ENCODE peak calls at places on chromosomes 11 and 22, in nine cellular contexts. Y is HCT116, P is heart left ventricle, E is right lobe of liver, D is body of pancreas, T is prostate gland, V is transverse colon, H is ovary, X is adrenal gland. N is an unnamed sample.

GRCh38 chr11:44788536-44789227 is 61.9 kb downstream of the TSPAN18 start:
- DNase-seq in Y (no peak), P (no peak), E (no peak), D (no peak), T (no peak), V (no peak), H (no peak), X (no peak), N (no peak)

GRCh38 chr11:59573216-59573615 is 42.4 kb downstream of the OSBP start:
- DNase-seq in Y (no peak), P (no peak), E (no peak), D (no peak), T (no peak), V (no peak), H (no peak), X (peak; percentile 54), N (no peak)

GRCh38 chr11:75896843-75897419 is 81.9 kb downstream of the UVRAG start:
- DNase-seq in Y (peak; percentile 12), P (no peak), E (no peak), D (no peak), T (no peak), V (no peak), H (no peak), X (no peak), N (no peak)

GRCh38 chr11:31050061-31050790 is 319.3 kb downstream of the DCDC1 start:
- DNase-seq in Y (no peak), P (peak; percentile 16), E (no peak), D (no peak), T (no peak), V (no peak), H (no peak), X (no peak), N (no peak)

GRCh38 chr11:92098172-92098571 is 126.4 kb upstream of the FAT3 start:
- DNase-seq in Y (no peak), P (no peak), E (no peak), D (no peak), T (no peak), V (no peak), H (no peak), X (no peak), N (no peak)

GRCh38 chr11:23311986-23312940 is 452.0 kb upstream of the CCDC179 start:
- DNase-seq in Y (no peak), P (no peak), E (no peak), D (no peak), T (no peak), V (no peak), H (no peak), X (no peak), N (no peak)

GRCh38 chr11:7098235-7098832 is 9.5 kb downstream of the RBMXL2 start:
- DNase-seq in Y (peak; percentile 50), P (no peak), E (no peak), D (no peak), T (no peak), V (no peak), H (no peak), X (peak; percentile 2), N (no peak)

GRCh38 chr22:49411236-49411635 is 416.4 kb downstream of the BRD1 start:
- DNase-seq in Y (no peak), P (no peak), E (peak; percentile 29), D (no peak), T (no peak), V (no peak), H (no peak), X (no peak), N (no peak)

GRCh38 chr22:17774928-17775675 is 833 bp upstream of the BID start:
- DNase-seq in Y (no peak), P (no peak), E (no peak), D (no peak), T (no peak), V (no peak), H (no peak), X (no peak), N (no peak)

GRCh38 chr22:17775781-17776470 is 1.7 kb upstream of the BID start:
- DNase-seq in Y (no peak), P (no peak), E (no peak), D (no peak), T (no peak), V (no peak), H (no peak), X (no peak), N (no peak)

GRCh38 chr22:17777717-17778044 is 3.4 kb upstream of the BID start:
- DNase-seq in Y (no peak), P (no peak), E (no peak), D (no peak), T (no peak), V (no peak), H (no peak), X (no peak), N (no peak)

GRCh38 chr22:17778412-17778976 is 4.2 kb upstream of the BID start:
- DNase-seq in Y (no peak), P (no peak), E (no peak), D (no peak), T (no peak), V (no peak), H (no peak), X (no peak), N (no peak)

GRCh38 chr22:17777005-17777716 is 2.9 kb upstream of the BID start:
- DNase-seq in Y (no peak), P (peak; percentile 44), E (peak; percentile 72), D (no peak), T (no peak), V (peak; percentile 58), H (no peak), X (peak; percentile 51), N (no peak)
- TF ChIP-seq POLR2A in Y (no peak), P (no peak), E (no peak), D (peak; percentile 17), T (no peak), V (peak; percentile 15), H (no peak), X (no peak), N (no peak)

GRCh38 chr11:2290351-2290841 is 11.3 kb downstream of the C11orf21 start:
- DNase-seq in Y (no peak), P (no peak), E (peak; percentile 33), D (peak; percentile 38), T (no peak), V (no peak), H (no peak), X (no peak), N (no peak)
- H3K27me3 ChIP-seq in Y (peaks cover 12% of the 10 kb centered on the region), P (no peaks in the 10 kb centered on the region), E (no peaks in the 10 kb centered on the region), D (no peaks in the 10 kb centered on the region), T (no peaks in the 10 kb centered on the region), V (peaks cover 14% of the 10 kb centered on the region), H (no peaks in the 10 kb centered on the region), X (peaks cover 4% of the 10 kb centered on the region), N (no peaks in the 10 kb centered on the region)

GRCh38 chr11:36360833-36361232 is 64.7 kb downstream of the PRR5L start:
- DNase-seq in Y (no peak), P (no peak), E (no peak), D (no peak), T (no peak), V (no peak), H (no peak), X (no peak), N (no peak)

GRCh38 chr11:36360318-36360717 is 64.2 kb downstream of the PRR5L start:
- DNase-seq in Y (no peak), P (no peak), E (no peak), D (no peak), T (no peak), V (no peak), H (no peak), X (no peak), N (no peak)

GRCh38 chr11:36362902-36363301 is 66.8 kb downstream of the PRR5L start:
- DNase-seq in Y (no peak), P (no peak), E (no peak), D (no peak), T (no peak), V (no peak), H (no peak), X (no peak), N (no peak)

GRCh38 chr11:36361472-36361871 is 65.4 kb downstream of the PRR5L start:
- DNase-seq in Y (no peak), P (no peak), E (no peak), D (no peak), T (no peak), V (no peak), H (no peak), X (no peak), N (no peak)

DNA sequence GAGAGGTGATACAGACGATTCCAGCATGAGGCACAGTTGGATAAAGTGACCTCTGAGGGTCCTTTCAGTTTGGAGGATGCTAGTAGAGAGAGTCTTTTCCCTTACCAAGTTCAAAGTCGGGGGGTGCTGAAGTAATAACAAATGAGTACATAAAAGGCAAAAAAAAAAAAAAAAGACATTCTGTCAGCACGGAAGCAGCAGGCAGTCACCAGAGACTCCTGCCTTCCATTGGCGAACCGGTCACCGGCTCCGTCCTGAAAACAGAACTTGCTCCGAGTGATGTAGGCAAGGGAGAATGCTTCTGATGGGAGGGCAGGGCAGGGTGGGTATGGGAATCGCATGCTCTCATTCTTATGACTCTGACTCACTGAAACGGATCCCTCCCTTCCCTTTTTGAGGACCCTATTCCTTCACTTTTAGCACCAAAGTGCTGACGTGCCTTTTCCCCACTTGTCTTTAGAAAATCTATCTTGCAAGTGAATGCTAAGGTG is 65.9 kb downstream of the PRR5L start:
- DNase-seq in Y (no peak), P (no peak), E (no peak), D (no peak), T (no peak), V (no peak), H (peak; percentile 43), X (peak; percentile 50), N (no peak)
- H3K4me3 ChIP-seq in Y (no peak overlapping the region), P (peak overlapping the region; percentile 21), E (no peak overlapping the region), D (no peak overlapping the region), T (no peak overlapping the region), V (no peak overlapping the region), H (no peak overlapping the region), X (no peak overlapping the region), N (no peak overlapping the region)

GRCh38 chr11:66857234-66857926 is 516 bp downstream of the LRFN4 start:
- DNase-seq in Y (no peak), P (no peak), E (no peak), D (no peak), T (no peak), V (no peak), H (peak; percentile 34), X (no peak), N (no peak)

GRCh38 chr11:66854231-66854661 is 2.6 kb upstream of the LRFN4 start:
- DNase-seq in Y (no peak), P (no peak), E (no peak), D (no peak), T (no peak), V (no peak), H (no peak), X (no peak), N (no peak)

GRCh38 chr11:66856496-66857233 is at the start of gene LRFN4:
- DNase-seq in Y (no peak), P (peak; percentile 36), E (no peak), D (no peak), T (no peak), V (peak; percentile 59), H (no peak), X (no peak), N (no peak)

GRCh38 chr11:66854729-66855211 is 2.1 kb upstream of the LRFN4 start:
- DNase-seq in Y (no peak), P (no peak), E (no peak), D (no peak), T (no peak), V (no peak), H (no peak), X (no peak), N (no peak)

DNA sequence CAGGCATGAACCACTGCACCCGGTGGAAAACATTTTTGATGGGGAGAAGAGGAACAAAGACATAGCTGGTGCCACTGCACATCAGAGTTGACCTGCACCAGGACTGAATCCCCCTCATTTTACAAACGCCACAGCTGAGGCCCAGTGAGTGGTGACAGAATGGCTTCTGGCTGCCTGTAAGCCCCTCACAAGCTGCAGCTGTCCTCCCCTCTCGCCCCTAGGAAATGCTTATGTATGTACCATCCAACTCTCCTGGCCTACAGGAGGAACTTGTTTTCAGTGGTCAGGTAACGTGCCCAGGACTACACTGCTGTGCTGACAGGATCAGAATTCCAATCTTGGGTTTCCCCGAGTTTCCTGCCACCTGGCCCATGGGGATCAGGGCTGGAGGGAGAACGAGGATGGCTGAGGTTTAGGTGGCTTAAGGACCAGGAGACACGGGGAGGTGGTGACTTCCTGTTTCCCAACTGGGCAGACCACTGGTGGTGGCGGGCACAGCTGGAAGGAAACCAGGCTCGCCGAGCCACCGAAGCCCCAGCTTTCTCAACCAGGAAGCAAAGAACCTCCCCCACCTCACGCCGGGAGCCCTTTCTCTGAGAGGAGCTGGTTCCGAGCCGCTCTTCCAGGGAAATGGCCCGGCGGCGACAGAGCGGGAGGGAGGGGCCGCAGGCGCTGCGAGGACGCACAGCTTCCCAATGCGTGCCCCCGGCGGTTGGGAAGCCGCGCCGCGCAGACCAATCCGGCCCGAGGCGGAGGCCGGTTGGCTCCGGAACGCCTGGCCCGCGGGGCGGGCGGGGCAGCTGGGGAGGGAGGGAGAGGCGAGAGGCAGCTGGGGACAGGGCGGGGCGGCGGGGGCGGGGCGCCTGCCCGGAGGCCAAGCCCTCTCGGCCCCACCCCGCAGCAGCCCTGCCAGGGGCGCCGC is 1.0 kb upstream of the LRFN4 start:
- DNase-seq in Y (peak; percentile 82), P (peak; percentile 96), E (peak; percentile 87), D (peak; percentile 94), T (peak; percentile 84), V (peak; percentile 96), H (peak; percentile 92), X (peak; percentile 95), N (no peak)
- TF ChIP-seq POLR2A in Y (peak; percentile 63), P (peak; percentile 83), E (peak; percentile 16), D (peak; percentile 92), T (peak; percentile 52), V (peak; percentile 89), H (peak; percentile 44), X (peak; percentile 74), N (no peak)

N was measured in vagina.